ENCODE peak calls at places on chromosomes 13 and 19, in seven cellular contexts. C is NCI-H345, L is AG08395, M is hypothalamus, U is small intestine, R is AML-193, T is tibial nerve. N is an unnamed sample.

GRCh38 chr19:20860339-20860738 is 62.7 kb upstream of the ZNF85 start:
- DNase-seq in R (no peak), U (no peak), L (no peak), C (no peak), T (no peak), M (no peak), N (no peak)

GRCh38 chr13:80265348-80265747 is 75.6 kb downstream of the SPRY2 start:
- DNase-seq in T (no peak), U (no peak), R (peak; percentile 84), L (no peak), C (no peak), M (no peak), N (no peak)

GRCh38 chr13:113410472-113411201 is 42.7 kb downstream of the ADPRHL1 start:
- DNase-seq in C (no peak), T (no peak), M (no peak), U (no peak), R (no peak), L (peak; percentile 85), N (no peak)

GRCh38 chr13:53637971-53638547 is 609.4 kb downstream of the OLFM4 start:
- DNase-seq in U (no peak), M (no peak), T (no peak), C (no peak), R (no peak), L (no peak), N (no peak)

GRCh38 chr19:46913198-46913851 is 52.5 kb downstream of the ARHGAP35 start:
- DNase-seq in M (no peak), T (no peak), U (no peak), L (no peak), R (no peak), C (no peak), N (no peak)

GRCh38 chr13:35720690-35721554 is 244.4 kb upstream of the MAB21L1 start:
- DNase-seq in U (peak; percentile 25), R (peak; percentile 14), C (peak; percentile 36), M (peak; percentile 28), L (peak; percentile 78), T (no peak), N (peak; percentile 24)

GRCh38 chr13:23799945-23800344 is 89.3 kb downstream of the MIPEP start:
- DNase-seq in L (peak; percentile 22), R (no peak), U (peak; percentile 18), M (no peak), T (no peak), C (no peak), N (no peak)

GRCh38 chr13:96294930-96295657 is 205.2 kb downstream of the HS6ST3 start:
- DNase-seq in L (no peak), C (no peak), R (no peak), T (no peak), M (no peak), U (no peak), N (no peak)

GRCh38 chr13:110259651-110260050 is 47.3 kb downstream of the COL4A1 start:
- DNase-seq in M (no peak), T (no peak), U (no peak), R (no peak), C (no peak), L (no peak), N (no peak)

GRCh38 chr13:91946498-91947070 is 548.2 kb downstream of the GPC5 start:
- DNase-seq in M (no peak), L (no peak), T (no peak), R (no peak), U (no peak), C (peak; percentile 50), N (no peak)

GRCh38 chr19:2922987-2923386 is 21.8 kb downstream of the ZNF77 start:
- DNase-seq in U (no peak), R (no peak), C (no peak), L (no peak), T (no peak), M (no peak), N (no peak)

GRCh38 chr13:39916330-39916729 is 260.9 kb downstream of the COG6 start:
- DNase-seq in U (no peak), M (no peak), L (no peak), R (no peak), C (no peak), T (no peak), N (no peak)